ENCODE peak calls at places on chromosomes 1 and 21, in seven cellular contexts. One of them, this sample, is unnamed.

GRCh38 chr21:43961382-43961909 is 50.7 kb upstream of the TRAPPC10 start:
- DNase-seq in AG04450: no peak
- DNase-seq in activated naive CD4-positive, alpha-beta T cell treated with anti-CD3 and anti-CD28 coated beads, Interleukin-2, amount 50 U/mL, for 72 hours: peak; percentile 40
- DNase-seq in dorsolateral prefrontal cortex: no peak
- DNase-seq in ovary: no peak
- DNase-seq in ACHN: no peak
- DNase-seq in CD8-positive, alpha-beta memory T cell: no peak
- DNase-seq in this sample: no peak

GRCh38 chr21:36075171-36075570 is 5.3 kb downstream of the CBR1 start:
- DNase-seq in AG04450: no peak
- DNase-seq in activated naive CD4-positive, alpha-beta T cell treated with anti-CD3 and anti-CD28 coated beads, Interleukin-2, amount 50 U/mL, for 72 hours: no peak
- DNase-seq in dorsolateral prefrontal cortex: peak; percentile 45
- DNase-seq in ovary: no peak
- DNase-seq in ACHN: no peak
- DNase-seq in CD8-positive, alpha-beta memory T cell: no peak
- DNase-seq in this sample: no peak

GRCh38 chr1:48916121-48917069 is 139.7 kb upstream of the BEND5 start:
- DNase-seq in AG04450: no peak
- DNase-seq in activated naive CD4-positive, alpha-beta T cell treated with anti-CD3 and anti-CD28 coated beads, Interleukin-2, amount 50 U/mL, for 72 hours: no peak
- DNase-seq in dorsolateral prefrontal cortex: no peak
- DNase-seq in ovary: no peak
- DNase-seq in ACHN: peak; percentile 81
- DNase-seq in CD8-positive, alpha-beta memory T cell: no peak
- DNase-seq in this sample: peak; percentile 44

GRCh38 chr21:36647279-36648093 is 51.4 kb upstream of the SIM2 start:
- DNase-seq in AG04450: no peak
- DNase-seq in activated naive CD4-positive, alpha-beta T cell treated with anti-CD3 and anti-CD28 coated beads, Interleukin-2, amount 50 U/mL, for 72 hours: no peak
- DNase-seq in dorsolateral prefrontal cortex: no peak
- DNase-seq in ovary: no peak
- DNase-seq in ACHN: peak; percentile 40
- DNase-seq in CD8-positive, alpha-beta memory T cell: no peak
- DNase-seq in this sample: no peak

GRCh38 chr1:97304366-97304765 is 582.8 kb downstream of the PTBP2 start:
- DNase-seq in AG04450: no peak
- DNase-seq in activated naive CD4-positive, alpha-beta T cell treated with anti-CD3 and anti-CD28 coated beads, Interleukin-2, amount 50 U/mL, for 72 hours: no peak
- DNase-seq in dorsolateral prefrontal cortex: no peak
- DNase-seq in ovary: no peak
- DNase-seq in ACHN: no peak
- DNase-seq in CD8-positive, alpha-beta memory T cell: no peak
- DNase-seq in this sample: no peak

GRCh38 chr1:194289569-194290266 is 1103.3 kb upstream of the B3GALT2 start:
- DNase-seq in AG04450: no peak
- DNase-seq in activated naive CD4-positive, alpha-beta T cell treated with anti-CD3 and anti-CD28 coated beads, Interleukin-2, amount 50 U/mL, for 72 hours: peak; percentile 36
- DNase-seq in dorsolateral prefrontal cortex: no peak
- DNase-seq in ovary: no peak
- DNase-seq in ACHN: no peak
- DNase-seq in CD8-positive, alpha-beta memory T cell: peak; percentile 59
- DNase-seq in this sample: no peak

GRCh38 chr1:62230724-62231123 is 36.1 kb downstream of the L1TD1 start:
- DNase-seq in AG04450: no peak
- DNase-seq in activated naive CD4-positive, alpha-beta T cell treated with anti-CD3 and anti-CD28 coated beads, Interleukin-2, amount 50 U/mL, for 72 hours: no peak
- DNase-seq in dorsolateral prefrontal cortex: no peak
- DNase-seq in ovary: no peak
- DNase-seq in ACHN: no peak
- DNase-seq in CD8-positive, alpha-beta memory T cell: no peak
- DNase-seq in this sample: no peak

GRCh38 chr1:109671067-109671466 is 3.2 kb downstream of the GSTM2 start:
- DNase-seq in AG04450: no peak
- DNase-seq in activated naive CD4-positive, alpha-beta T cell treated with anti-CD3 and anti-CD28 coated beads, Interleukin-2, amount 50 U/mL, for 72 hours: no peak
- DNase-seq in dorsolateral prefrontal cortex: no peak
- DNase-seq in ovary: no peak
- DNase-seq in ACHN: no peak
- DNase-seq in CD8-positive, alpha-beta memory T cell: no peak
- DNase-seq in this sample: no peak

GRCh38 chr1:37862330-37862729 is 2.9 kb upstream of the MTF1 start:
- DNase-seq in AG04450: no peak
- DNase-seq in activated naive CD4-positive, alpha-beta T cell treated with anti-CD3 and anti-CD28 coated beads, Interleukin-2, amount 50 U/mL, for 72 hours: no peak
- DNase-seq in dorsolateral prefrontal cortex: no peak
- DNase-seq in ovary: no peak
- DNase-seq in ACHN: no peak
- DNase-seq in CD8-positive, alpha-beta memory T cell: no peak
- DNase-seq in this sample: no peak

GRCh38 chr1:12314328-12314903 is 84.6 kb downstream of the VPS13D start:
- DNase-seq in AG04450: no peak
- DNase-seq in activated naive CD4-positive, alpha-beta T cell treated with anti-CD3 and anti-CD28 coated beads, Interleukin-2, amount 50 U/mL, for 72 hours: no peak
- DNase-seq in dorsolateral prefrontal cortex: no peak
- DNase-seq in ovary: no peak
- DNase-seq in ACHN: peak; percentile 30
- DNase-seq in CD8-positive, alpha-beta memory T cell: no peak
- DNase-seq in this sample: peak; percentile 60

GRCh38 chr1:99538618-99538956 is 107.3 kb upstream of the PALMD start:
- DNase-seq in AG04450: no peak
- DNase-seq in activated naive CD4-positive, alpha-beta T cell treated with anti-CD3 and anti-CD28 coated beads, Interleukin-2, amount 50 U/mL, for 72 hours: no peak
- DNase-seq in dorsolateral prefrontal cortex: no peak
- DNase-seq in ovary: no peak
- DNase-seq in ACHN: no peak
- DNase-seq in CD8-positive, alpha-beta memory T cell: no peak
- DNase-seq in this sample: no peak

GRCh38 chr1:244435562-244436205 is 16.0 kb downstream of the ADSS2 start:
- DNase-seq in AG04450: no peak
- DNase-seq in activated naive CD4-positive, alpha-beta T cell treated with anti-CD3 and anti-CD28 coated beads, Interleukin-2, amount 50 U/mL, for 72 hours: peak; percentile 10
- DNase-seq in dorsolateral prefrontal cortex: no peak
- DNase-seq in ovary: no peak
- DNase-seq in ACHN: no peak
- DNase-seq in CD8-positive, alpha-beta memory T cell: no peak
- DNase-seq in this sample: no peak

This sample was measured in OCI-M1.